ENCODE peak calls at places on chromosome 6, in four cellular contexts. K is OCI-LY7; V is CD4-positive, alpha-beta T cell; Y is left lung. I is an unnamed sample.

GRCh38 chr6:124955108-124955851 is 7.0 kb upstream of the RNF217 start:
- DNase-seq in V (no peak), K (no peak), Y (peak), I (no peak)

GRCh38 chr6:164377348-164377747 is 932.1 kb downstream of the C6orf118 start:
- DNase-seq in Y (no peak), K (no peak), V (no peak), I (no peak)

GRCh38 chr6:143248359-143248758 is 187.7 kb downstream of the AIG1 start:
- DNase-seq in Y (no peak), V (no peak), K (no peak), I (no peak)

GRCh38 chr6:71012871-71013456 is 56.1 kb upstream of the B3GAT2 start:
- DNase-seq in Y (no peak), V (no peak), K (peak), I (no peak)

GRCh38 chr6:27809939-27810767 is 102.0 kb downstream of the OR2B2 start:
- DNase-seq in V (peak), K (peak), Y (peak), I (peak)

GRCh38 chr6:118680452-118681095 is 29.2 kb upstream of the CEP85L start:
- DNase-seq in K (no peak), V (no peak), Y (no peak), I (no peak)

GRCh38 chr6:12572884-12573824 is 143.4 kb upstream of the PHACTR1 start:
- DNase-seq in K (no peak), V (no peak), Y (no peak), I (no peak)

GRCh38 chr6:101399627-101399955 is 6.1 kb downstream of the GRIK2 start:
- DNase-seq in V (no peak), Y (peak), K (no peak), I (no peak)

GRCh38 chr6:131966443-131966842 is 15.3 kb upstream of the CCN2 start:
- DNase-seq in Y (no peak), K (no peak), V (no peak), I (no peak)

GRCh38 chr6:170203212-170203611 is 87.7 kb downstream of the DLL1 start:
- DNase-seq in K (no peak), V (no peak), Y (no peak), I (no peak)

GRCh38 chr6:129719692-129720091 is 9.7 kb upstream of the ARHGAP18 start:
- DNase-seq in Y (no peak), K (no peak), V (no peak), I (no peak)

GRCh38 chr6:25971187-25971811 is 8.7 kb downstream of the TRIM38 start:
- DNase-seq in V (no peak), Y (no peak), K (no peak), I (no peak)

GRCh38 chr6:24836116-24836515 is 37.4 kb upstream of the ARMH2 start:
- DNase-seq in V (no peak), K (no peak), Y (no peak), I (no peak)

GRCh38 chr6:24829657-24830056 is 30.9 kb upstream of the ARMH2 start:
- DNase-seq in Y (no peak), K (no peak), V (no peak), I (no peak)

GRCh38 chr6:24831771-24832718 is 33.3 kb upstream of the ARMH2 start:
- DNase-seq in K (no peak), V (no peak), Y (no peak), I (no peak)

GRCh38 chr6:24832794-24833193 is 34.1 kb upstream of the ARMH2 start:
- DNase-seq in K (no peak), Y (no peak), V (no peak), I (no peak)

GRCh38 chr6:24833711-24834386 is 35.1 kb upstream of the ARMH2 start:
- DNase-seq in K (no peak), V (no peak), Y (no peak), I (no peak)
- H3K27ac ChIP-seq in K (no peak), V (peak), Y (no peak), I (no peak)

DNA sequence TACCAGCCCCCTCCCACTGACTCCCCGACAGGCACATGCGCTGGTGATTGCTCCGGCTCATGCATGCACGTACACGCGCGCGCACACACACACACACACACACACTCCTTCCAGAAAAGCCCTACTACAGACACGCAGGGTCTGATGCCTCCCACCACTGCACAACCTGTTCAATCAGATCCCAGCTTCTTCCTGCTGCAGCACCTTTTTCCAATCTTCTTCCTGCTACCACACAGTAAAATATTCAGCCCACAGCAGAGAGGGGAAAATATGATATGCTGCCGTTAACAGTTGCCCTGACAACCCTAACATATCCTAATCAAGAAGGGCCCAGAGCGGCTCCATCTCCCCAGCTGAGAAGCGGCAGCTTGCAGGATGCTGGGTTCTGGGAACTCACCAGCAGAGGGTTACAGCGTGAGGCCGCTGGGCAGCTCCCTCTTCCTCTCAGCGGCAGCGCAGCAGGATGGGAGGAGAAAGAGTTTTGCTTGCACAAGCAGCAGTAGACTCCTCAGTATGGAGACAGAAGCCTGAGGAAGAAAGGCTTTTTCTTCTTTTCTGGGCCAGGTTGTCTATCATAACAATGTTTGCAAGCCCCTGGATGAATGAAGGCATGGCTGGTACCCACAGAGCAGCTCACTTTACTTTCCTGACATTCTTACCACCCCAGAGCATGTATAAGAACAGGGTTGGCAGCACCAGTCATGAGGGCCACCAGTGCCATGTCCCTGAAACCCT is 23.9 kb downstream of the MAP7 start:
- DNase-seq in K (no peak), V (peak), Y (peak), I (no peak)
- TF ChIP-seq CTCF in K (no peak), V (no peak), Y (no peak), I (peak)

DNA sequence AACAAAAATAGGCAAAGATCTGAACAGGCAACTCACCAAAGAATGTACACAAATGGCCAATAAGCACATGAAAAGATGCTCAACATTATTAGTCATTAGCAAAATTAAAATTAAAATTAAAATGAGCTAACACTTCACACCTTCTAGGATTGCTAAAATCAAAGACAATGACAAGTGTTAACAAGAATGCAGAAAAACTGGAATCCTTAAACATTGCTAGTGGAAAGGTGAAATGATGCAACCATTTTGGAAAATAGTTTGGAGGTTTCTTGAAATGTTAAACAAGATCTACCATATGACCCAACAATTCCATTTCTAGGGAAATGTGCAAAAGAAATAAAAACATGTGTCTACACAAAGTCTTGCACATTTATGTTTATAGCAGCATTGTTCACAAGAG is 75.5 kb upstream of the DST start:
- DNase-seq in V (no peak), K (no peak), Y (no peak), I (no peak)
- H3K27ac ChIP-seq in V (no peak), K (no peak), Y (no peak), I (no peak)

GRCh38 chr6:140036176-140036575 is 661.7 kb upstream of the CITED2 start:
- DNase-seq in V (no peak), K (no peak), Y (no peak), I (no peak)
- TF ChIP-seq CTCF in V (no peak), K (no peak), Y (no peak), I (no peak)

I was measured in suprapubic skin.